ENCODE peak calls at places on chromosomes 11 and 22, in four cellular contexts. C is left ventricle myocardium inferior, S is A549, O is heart left ventricle. E is an unnamed sample.

GRCh38 chr11:93330446-93330984 is at the start of gene DEUP1:
- DNase-seq in S (no peak), O (peak), C (peak), E (no peak)

GRCh38 chr11:27976262-27976661 is 131.7 kb downstream of the KIF18A start:
- DNase-seq in S (no peak), O (no peak), C (no peak), E (no peak)

GRCh38 chr11:124938206-124938765 is 2.4 kb upstream of the HEPACAM start:
- DNase-seq in O (no peak), S (no peak), C (no peak), E (no peak)

GRCh38 chr11:44030276-44030932 is 17.4 kb upstream of the ACCSL start:
- DNase-seq in O (peak), S (no peak), C (peak), E (no peak)

GRCh38 chr11:29319231-29319630 is 697.6 kb downstream of the KCNA4 start:
- DNase-seq in C (no peak), S (no peak), O (no peak), E (no peak)

GRCh38 chr11:1442807-1443366 is 43.7 kb downstream of the MOB2 start:
- DNase-seq in S (no peak), O (no peak), C (no peak), E (no peak)

GRCh38 chr22:49025791-49026475 is 801.7 kb downstream of the BRD1 start:
- DNase-seq in O (no peak), C (no peak), S (no peak), E (no peak)

GRCh38 chr22:39419096-39419495 is 19.5 kb downstream of the TAB1 start:
- DNase-seq in O (no peak), S (no peak), C (no peak), E (no peak)

GRCh38 chr22:25018009-25018408 is 65.5 kb downstream of the KIAA1671 start:
- DNase-seq in C (no peak), O (no peak), S (no peak), E (no peak)

GRCh38 chr11:6733326-6734030 is 38.3 kb downstream of the OR2AG2 start:
- DNase-seq in O (no peak), S (no peak), C (no peak), E (no peak)

GRCh38 chr11:1469287-1469910 is 17.2 kb downstream of the MOB2 start:
- DNase-seq in O (no peak), S (no peak), C (no peak), E (no peak)

GRCh38 chr11:95704865-95705264 is 84.7 kb downstream of the FAM76B start:
- DNase-seq in O (no peak), S (no peak), C (no peak), E (no peak)

GRCh38 chr22:47163481-47163875 is 401.0 kb downstream of the TBC1D22A start:
- DNase-seq in C (no peak), S (no peak), O (peak), E (no peak)

GRCh38 chr11:10895285-10895684 is 37.4 kb upstream of the ZBED5 start:
- DNase-seq in O (no peak), C (no peak), S (no peak), E (no peak)

GRCh38 chr22:48154169-48154942 is 1391.9 kb downstream of the TBC1D22A start:
- DNase-seq in O (no peak), C (no peak), S (no peak), E (no peak)

GRCh38 chr11:94815705-94816344 is 47.7 kb downstream of the AMOTL1 start:
- DNase-seq in S (peak), C (no peak), O (no peak), E (no peak)

GRCh38 chr11:108601150-108601549 is 7.6 kb upstream of the EXPH5 start:
- DNase-seq in C (no peak), S (no peak), O (no peak), E (no peak)

GRCh38 chr11:130783322-130783721 is 133.0 kb downstream of the SNX19 start:
- DNase-seq in S (no peak), O (no peak), C (no peak), E (no peak)

GRCh38 chr11:75204012-75204674 is 36.4 kb upstream of the TPBGL start:
- DNase-seq in S (no peak), C (no peak), O (no peak), E (no peak)

GRCh38 chr11:76339217-76339616 is 41.7 kb downstream of the THAP12 start:
- DNase-seq in C (peak), O (peak), S (no peak), E (no peak)

GRCh38 chr11:60932605-60933346 is 8.5 kb downstream of the TMEM132A start:
- DNase-seq in S (no peak), C (no peak), O (no peak), E (no peak)

GRCh38 chr22:35313311-35314121 is 13.8 kb downstream of the TOM1 start:
- DNase-seq in C (peak), O (peak), S (peak), E (peak)

GRCh38 chr11:94768602-94769511 is 701 bp downstream of the AMOTL1 start:
- DNase-seq in C (peak), S (no peak), O (peak), E (no peak)

GRCh38 chr11:32312865-32313403 is 122.4 kb downstream of the WT1 start:
- DNase-seq in S (peak), O (peak), C (no peak), E (no peak)

GRCh38 chr11:87421422-87421821 is 383.7 kb downstream of the TMEM135 start:
- DNase-seq in O (no peak), S (peak), C (no peak), E (peak)

GRCh38 chr11:112519749-112520148 is 259.1 kb upstream of the PLET1 start:
- DNase-seq in O (no peak), S (no peak), C (no peak), E (no peak)

GRCh38 chr11:31141804-31142203 is 227.7 kb downstream of the DCDC1 start:
- DNase-seq in C (no peak), O (no peak), S (no peak), E (no peak)

GRCh38 chr11:46183819-46184218 is 62.6 kb upstream of the PHF21A start:
- DNase-seq in O (no peak), C (no peak), S (no peak), E (peak)

GRCh38 chr22:25447067-25447688 is 117.3 kb upstream of the GRK3 start:
- DNase-seq in C (no peak), S (no peak), O (no peak), E (no peak)

GRCh38 chr22:30876925-30877553 is 91.5 kb downstream of the MORC2 start:
- DNase-seq in S (no peak), O (peak), C (peak), E (no peak)

GRCh38 chr11:69906453-69906907 is 87.3 kb upstream of the FGF3 start:
- DNase-seq in C (no peak), O (no peak), S (no peak), E (no peak)

GRCh38 chr11:60970369-60970774 is 1.1 kb upstream of the CD6 start:
- DNase-seq in C (peak), O (peak), S (peak), E (no peak)

GRCh38 chr22:25696763-25697710 is 45.0 kb upstream of the MYO18B start:
- DNase-seq in S (no peak), C (no peak), O (no peak), E (no peak)

GRCh38 chr11:73563539-73564200 is 34.2 kb downstream of the FAM168A start:
- DNase-seq in O (no peak), C (no peak), S (no peak), E (no peak)

GRCh38 chr11:8801121-8801520 is 109.9 kb upstream of the AKIP1 start:
- DNase-seq in S (no peak), O (no peak), C (no peak), E (no peak)

GRCh38 chr22:22428222-22429098 is 80.1 kb downstream of the ZNF280B start:
- DNase-seq in O (no peak), C (no peak), S (no peak), E (no peak)

GRCh38 chr22:29187831-29188230 is 17.9 kb upstream of the EMID1 start:
- DNase-seq in C (no peak), S (no peak), O (no peak), E (no peak)

GRCh38 chr11:119427279-119427678 is 4.3 kb upstream of the THY1 start:
- DNase-seq in O (no peak), C (no peak), S (peak), E (no peak)

GRCh38 chr22:50206599-50206998 is 5.8 kb downstream of the SELENOO start:
- DNase-seq in S (peak), C (peak), O (peak), E (no peak)

GRCh38 chr11:71488086-71488967 is 35.3 kb downstream of the NADSYN1 start:
- DNase-seq in C (no peak), S (peak), O (no peak), E (peak)

GRCh38 chr11:15957234-15957633 is 399.1 kb downstream of the SOX6 start:
- DNase-seq in C (no peak), S (no peak), O (no peak), E (no peak)

GRCh38 chr11:15963266-15963665 is 393.1 kb downstream of the SOX6 start:
- DNase-seq in C (no peak), S (no peak), O (no peak), E (no peak)

GRCh38 chr11:15955595-15955994 is 400.8 kb downstream of the SOX6 start:
- DNase-seq in C (no peak), O (no peak), S (no peak), E (no peak)

GRCh38 chr11:15956302-15956701 is 400.0 kb downstream of the SOX6 start:
- DNase-seq in S (no peak), O (no peak), C (no peak), E (no peak)

DNA sequence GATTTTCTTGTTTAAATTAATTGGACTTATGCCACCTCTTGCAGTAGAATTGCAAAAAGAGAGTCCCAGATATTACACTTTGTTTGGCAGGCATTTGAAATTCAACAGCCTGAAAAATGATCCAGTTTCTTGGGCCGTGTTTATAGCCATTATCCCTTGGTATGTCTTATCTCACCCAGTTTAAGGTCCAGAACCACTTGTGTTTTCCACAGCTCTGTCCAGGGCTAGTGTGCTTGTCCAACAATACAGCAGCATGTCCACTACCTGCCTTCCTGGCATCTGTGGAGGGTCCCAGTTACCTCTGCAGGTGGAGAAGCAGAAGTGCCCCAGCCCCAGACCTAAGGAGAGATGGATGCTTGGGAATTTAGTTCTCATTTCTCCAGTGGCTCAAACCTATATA is 397.4 kb downstream of the SOX6 start:
- DNase-seq in O (no peak), C (no peak), S (no peak), E (no peak)
- H3K27ac ChIP-seq in O (no peak), C (no peak), S (no peak), E (no peak)

GRCh38 chr11:66492161-66492865 is 12.1 kb downstream of the DPP3 start:
- DNase-seq in O (peak), C (no peak), S (no peak), E (no peak)

GRCh38 chr11:66488957-66489356 is 8.7 kb downstream of the DPP3 start:
- DNase-seq in C (no peak), S (no peak), O (no peak), E (no peak)

GRCh38 chr11:66489636-66490035 is 9.4 kb downstream of the DPP3 start:
- DNase-seq in C (no peak), S (no peak), O (peak), E (no peak)

GRCh38 chr11:66493124-66493523 is 12.9 kb downstream of the DPP3 start:
- DNase-seq in O (peak), S (no peak), C (no peak), E (no peak)

GRCh38 chr11:66491315-66491935 is 11.2 kb downstream of the DPP3 start:
- DNase-seq in S (no peak), C (no peak), O (peak), E (no peak)
- TF ChIP-seq CTCF in S (peak), C (peak), O (no peak), E (peak)

GRCh38 chr22:19897726-19898515 is 43.2 kb upstream of the GNB1L start:
- DNase-seq in C (no peak), O (no peak), S (no peak), E (no peak)

GRCh38 chr22:19893363-19893762 is 38.7 kb upstream of the GNB1L start:
- DNase-seq in O (no peak), S (no peak), C (no peak), E (no peak)

GRCh38 chr22:19892925-19893324 is 38.3 kb upstream of the GNB1L start:
- DNase-seq in C (no peak), O (no peak), S (no peak), E (no peak)

GRCh38 chr22:19896665-19897355 is 42.1 kb upstream of the GNB1L start:
- DNase-seq in C (no peak), O (no peak), S (no peak), E (no peak)

DNA sequence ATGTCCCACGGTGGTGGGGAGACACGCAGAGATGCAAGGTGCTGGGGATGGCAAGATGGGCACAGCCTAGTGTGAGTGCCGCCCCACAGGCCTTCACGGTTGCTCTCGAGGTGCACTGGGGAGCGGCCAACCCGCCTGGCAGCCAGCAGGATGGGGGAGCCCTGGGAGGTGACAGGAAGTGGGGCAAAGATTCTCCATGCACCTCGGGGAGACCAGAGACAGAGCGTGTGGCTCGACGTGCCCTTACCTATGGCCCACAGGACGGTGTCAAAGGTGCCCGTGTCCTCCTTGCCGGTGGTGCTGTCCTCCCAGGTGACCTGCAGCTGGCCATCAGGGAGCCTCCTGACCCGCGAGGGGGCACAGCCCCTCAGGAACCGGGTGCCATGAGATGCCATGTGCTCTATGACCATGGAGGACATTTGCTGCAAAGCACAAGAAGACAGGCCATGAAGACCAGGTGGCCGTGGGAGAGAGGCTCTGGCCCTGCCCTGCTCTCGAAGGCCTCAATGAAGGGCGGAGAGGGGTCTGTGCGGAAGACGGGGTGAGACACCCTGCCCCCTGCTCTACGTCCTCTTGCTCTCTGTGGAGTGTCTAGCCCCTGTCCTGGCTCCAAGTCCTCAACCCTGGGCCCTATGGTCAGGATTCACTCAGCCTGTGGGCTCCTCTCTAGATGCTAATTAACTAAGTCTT is 40.6 kb upstream of the GNB1L start:
- DNase-seq in C (no peak), S (no peak), O (no peak), E (no peak)
- H3K4me3 ChIP-seq in C (no peak), S (no peak), O (no peak), E (no peak)

GRCh38 chr11:34356918-34357645 is 728 bp downstream of the ABTB2 start:
- DNase-seq in C (peak), S (peak), O (peak), E (no peak)
- H3K27ac ChIP-seq in C (peak), S (peak), O (peak), E (no peak)

DNA sequence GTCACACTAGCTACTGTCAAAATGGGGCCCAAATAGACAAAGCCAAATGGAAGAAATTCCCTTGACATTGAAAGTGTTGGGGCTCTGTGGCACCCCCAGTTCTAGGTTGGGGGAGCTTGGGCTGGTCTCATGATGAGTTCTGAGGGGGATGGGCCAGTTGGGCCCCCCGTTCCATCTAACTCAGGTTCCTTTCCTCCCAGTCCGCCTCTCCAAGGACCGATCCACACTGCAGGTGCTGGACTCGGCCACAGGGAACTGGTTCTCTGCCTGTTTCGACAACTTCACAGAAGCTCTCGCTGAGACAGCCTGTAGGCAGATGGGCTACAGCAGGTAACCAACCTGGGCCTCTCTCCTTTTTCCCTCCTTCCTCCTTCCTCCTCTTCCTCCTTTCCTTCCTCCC is 17.7 kb upstream of the SMIM35 start:
- DNase-seq in C (no peak), S (no peak), O (no peak), E (no peak)
- TF ChIP-seq CTCF in C (no peak), S (no peak), O (no peak), E (no peak)

DNA sequence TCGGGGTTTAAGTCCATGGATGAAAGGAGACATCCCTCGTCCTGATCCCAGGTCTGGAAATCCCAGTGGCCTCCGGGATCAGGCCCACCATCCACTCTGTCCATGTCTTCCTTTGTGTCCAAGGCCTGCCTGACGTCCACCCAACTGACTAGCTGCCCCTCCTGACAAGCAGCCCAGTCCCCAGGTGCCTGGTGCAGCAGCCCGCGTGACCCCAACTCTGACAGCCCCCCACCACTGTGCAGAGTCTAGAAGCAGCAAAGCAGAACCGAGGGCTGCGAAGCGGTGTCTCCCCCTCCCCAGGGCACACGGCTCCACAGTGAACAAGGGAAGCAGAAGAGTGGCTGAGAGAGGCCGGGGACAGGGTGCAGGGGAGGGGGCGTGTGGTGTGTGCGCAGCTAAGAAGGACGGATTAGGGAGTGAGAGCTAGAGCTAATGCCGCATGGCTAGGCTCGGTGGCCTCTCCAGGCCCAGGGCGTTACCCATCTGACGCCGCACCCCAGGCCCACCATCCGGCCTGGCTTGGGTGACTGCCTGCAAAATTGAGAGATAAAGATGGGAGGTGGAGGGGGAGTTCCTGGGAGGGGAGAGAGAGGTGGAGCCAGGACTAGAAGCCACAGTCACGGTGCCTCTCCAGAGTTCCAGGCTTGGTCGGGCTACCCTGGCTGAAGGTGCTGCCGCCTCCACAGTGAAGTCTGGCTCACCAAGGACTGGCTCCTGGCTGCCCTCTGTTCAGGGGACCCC is 16.6 kb upstream of the BAIAP2L2 start:
- DNase-seq in C (no peak), S (no peak), O (no peak), E (no peak)
- H3K4me3 ChIP-seq in C (no peak), S (no peak), O (no peak), E (no peak)

GRCh38 chr11:296206-296975 is 2.9 kb downstream of the IFITM5 start:
- DNase-seq in S (no peak), O (peak), C (peak), E (no peak)
- H3K27ac ChIP-seq in S (no peak), O (no peak), C (no peak), E (no peak)

GRCh38 chr11:45096636-45097035 is 49.8 kb upstream of the PRDM11 start:
- DNase-seq in O (no peak), C (no peak), S (no peak), E (no peak)

GRCh38 chr11:45100338-45100737 is 46.1 kb upstream of the PRDM11 start:
- DNase-seq in S (peak), C (no peak), O (no peak), E (no peak)

GRCh38 chr11:45098929-45099328 is 47.5 kb upstream of the PRDM11 start:
- DNase-seq in C (no peak), O (no peak), S (no peak), E (no peak)

GRCh38 chr11:45095691-45096010 is 50.8 kb upstream of the PRDM11 start:
- DNase-seq in C (no peak), O (no peak), S (no peak), E (no peak)

DNA sequence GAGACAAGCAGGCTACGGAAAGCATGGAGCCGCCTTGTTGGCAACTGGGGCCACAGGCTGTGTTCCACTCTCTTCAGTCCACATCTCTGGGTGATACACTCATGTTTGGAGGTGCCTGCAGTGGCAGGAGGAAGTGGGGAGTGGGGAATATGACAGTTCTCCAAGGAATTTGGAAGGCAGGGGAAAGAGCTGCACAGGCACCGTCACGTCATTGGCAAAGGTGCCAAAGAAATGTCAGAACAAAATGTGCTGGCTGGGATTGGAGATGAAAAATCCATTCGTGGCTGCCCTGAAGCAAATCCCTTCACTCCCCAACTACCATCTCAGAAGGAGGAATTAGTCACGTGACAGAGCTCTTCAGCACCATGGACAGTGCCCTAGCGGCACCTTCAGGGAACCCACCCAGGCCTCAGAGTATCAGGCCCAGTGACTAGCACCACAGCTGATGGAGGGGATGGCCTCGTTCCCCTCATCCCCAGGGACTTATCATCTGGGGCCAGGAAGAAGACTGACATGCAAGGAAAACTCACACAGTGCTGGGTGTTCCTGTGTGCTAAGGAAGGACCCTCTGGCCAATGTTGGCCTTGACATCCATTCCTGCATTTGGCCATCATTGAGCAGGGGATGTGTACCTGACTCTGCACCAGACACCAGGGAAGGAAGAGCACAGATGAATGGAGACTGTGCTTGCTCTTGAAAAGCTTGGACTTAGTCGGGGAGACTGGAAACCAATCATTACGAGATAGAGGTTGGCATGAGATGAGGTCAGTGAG is 48.5 kb upstream of the PRDM11 start:
- DNase-seq in O (peak), C (no peak), S (peak), E (no peak)
- TF ChIP-seq CTCF in O (no peak), C (no peak), S (no peak), E (no peak)